ENCODE peak calls at places on chromosomes 5 and 9, in ten cellular contexts. V is NT2/D1; R is A549; I is lower leg skin; J is CD8-positive, alpha-beta T cell; E is ovary; S is Peyer's patch; D is brain microvascular endothelial cell; N is GM12865; Z is AG09309. P is an unnamed sample.

GRCh38 chr5:120096413-120096812 is 367.7 kb upstream of the PRR16 start:
- DNase-seq in V (no peak), R (no peak), I (no peak), J (no peak), E (no peak), S (no peak), D (peak; percentile 13), N (peak; percentile 17), Z (no peak), P (no peak)

GRCh38 chr9:86126998-86127972 is 27.9 kb upstream of the GOLM1 start:
- DNase-seq in V (peak; percentile 74), R (peak; percentile 98), I (peak; percentile 78), J (no peak), E (peak; percentile 29), S (peak; percentile 85), D (peak; percentile 88), N (peak; percentile 13), Z (peak; percentile 33), P (peak; percentile 57)

GRCh38 chr5:59479084-59479483 is 414.4 kb downstream of the PDE4D start:
- DNase-seq in V (no peak), R (no peak), I (no peak), J (no peak), E (no peak), S (no peak), D (no peak), N (no peak), Z (no peak), P (no peak)

GRCh38 chr9:76414656-76415055 is 20.4 kb upstream of the RFK start:
- DNase-seq in V (no peak), R (no peak), I (no peak), J (no peak), E (no peak), S (no peak), D (no peak), N (peak; percentile 81), Z (no peak), P (no peak)

GRCh38 chr5:150556859-150557506 is 49.1 kb downstream of the NDST1 start:
- DNase-seq in V (no peak), R (no peak), I (no peak), J (no peak), E (no peak), S (peak; percentile 39), D (no peak), N (peak; percentile 51), Z (no peak), P (peak; percentile 17)

GRCh38 chr9:127221695-127222094 is 42.9 kb upstream of the GARNL3 start:
- DNase-seq in V (no peak), R (no peak), I (peak; percentile 56), J (no peak), E (no peak), S (no peak), D (no peak), N (peak; percentile 75), Z (no peak), P (no peak)

GRCh38 chr9:127955294-127956015 is 17.8 kb upstream of the DPM2 start:
- DNase-seq in V (no peak), R (peak; percentile 99), I (peak; percentile 94), J (peak; percentile 63), E (peak; percentile 47), S (peak; percentile 90), D (no peak), N (peak; percentile 80), Z (no peak), P (peak; percentile 74)

GRCh38 chr5:179112469-179113142 is 52.4 kb downstream of the ZNF354C start:
- DNase-seq in V (no peak), R (no peak), I (peak; percentile 68), J (no peak), E (no peak), S (no peak), D (no peak), N (no peak), Z (no peak), P (no peak)

GRCh38 chr5:164868761-164869160 is 1363.3 kb downstream of the MAT2B start:
- DNase-seq in V (no peak), R (no peak), I (no peak), J (no peak), E (no peak), S (no peak), D (no peak), N (peak; percentile 28), Z (no peak), P (no peak)

GRCh38 chr5:14143843-14144585 is 872 bp downstream of the TRIO start:
- DNase-seq in V (no peak), R (no peak), I (peak; percentile 89), J (no peak), E (peak; percentile 51), S (peak; percentile 78), D (no peak), N (peak; percentile 65), Z (no peak), P (peak; percentile 80)

GRCh38 chr9:14119694-14120514 is 194.0 kb downstream of the NFIB start:
- DNase-seq in V (no peak), R (no peak), I (no peak), J (no peak), E (no peak), S (no peak), D (no peak), N (no peak), Z (no peak), P (no peak)

GRCh38 chr5:77761606-77762005 is 14.5 kb downstream of the TBCA start:
- DNase-seq in V (no peak), R (no peak), I (no peak), J (no peak), E (no peak), S (no peak), D (no peak), N (no peak), Z (no peak), P (no peak)

GRCh38 chr5:84642795-84643194 is 258.1 kb upstream of the EDIL3 start:
- DNase-seq in V (no peak), R (no peak), I (no peak), J (no peak), E (no peak), S (no peak), D (peak; percentile 31), N (no peak), Z (no peak), P (no peak)
- H3K4me3 ChIP-seq in V (no peak overlapping the region), R (no peak overlapping the region), I (no peak overlapping the region), J (no peak overlapping the region), E (no peak overlapping the region), S (no peak overlapping the region), D (no peak overlapping the region), N (no peak overlapping the region), Z (no peak overlapping the region), P (no peak overlapping the region)

GRCh38 chr9:108924436-108924835 is 9.5 kb downstream of the ELP1 start:
- DNase-seq in V (no peak), R (no peak), I (no peak), J (no peak), E (no peak), S (no peak), D (no peak), N (no peak), Z (no peak), P (no peak)

GRCh38 chr9:108933641-108934322 is at the start of gene ELP1:
- DNase-seq in V (peak; percentile 92), R (peak; percentile 76), I (peak; percentile 98), J (peak; percentile 87), E (peak; percentile 93), S (peak; percentile 95), D (peak; percentile 93), N (peak; percentile 94), Z (peak; percentile 75), P (peak; percentile 97)

GRCh38 chr9:108933231-108933630 is 693 bp downstream of the ELP1 start:
- DNase-seq in V (no peak), R (no peak), I (no peak), J (no peak), E (no peak), S (no peak), D (peak; percentile 12), N (no peak), Z (no peak), P (no peak)

GRCh38 chr9:108928386-108928785 is 5.5 kb downstream of the ELP1 start:
- DNase-seq in V (no peak), R (no peak), I (no peak), J (no peak), E (no peak), S (no peak), D (no peak), N (no peak), Z (no peak), P (no peak)
- H3K4me3 ChIP-seq in V (no peak overlapping the region), R (no peak overlapping the region), I (no peak overlapping the region), J (no peak overlapping the region), E (no peak overlapping the region), S (no peak overlapping the region), D (no peak overlapping the region), N (no peak overlapping the region), Z (no peak overlapping the region), P (no peak overlapping the region)

GRCh38 chr9:137218754-137219271 is 3.2 kb downstream of the RNF208 start:
- DNase-seq in V (no peak), R (peak; percentile 78), I (no peak), J (no peak), E (no peak), S (peak; percentile 77), D (peak; percentile 67), N (no peak), Z (no peak), P (peak; percentile 76)
- H3K4me3 ChIP-seq in V (no peak overlapping the region), R (no peak overlapping the region), I (no peak overlapping the region), J (no peak overlapping the region), E (no peak overlapping the region), S (peak overlapping the region; percentile 54), D (no peak overlapping the region), N (no peak overlapping the region), Z (no peak overlapping the region), P (no peak overlapping the region)

GRCh38 chr5:131630208-131630962 is 4.6 kb downstream of the RAPGEF6 start:
- DNase-seq in V (no peak), R (no peak), I (no peak), J (no peak), E (no peak), S (no peak), D (no peak), N (no peak), Z (no peak), P (no peak)

GRCh38 chr5:131633830-131634229 is 1.2 kb downstream of the RAPGEF6 start:
- DNase-seq in V (no peak), R (no peak), I (no peak), J (no peak), E (no peak), S (no peak), D (no peak), N (peak; percentile 50), Z (no peak), P (no peak)

GRCh38 chr5:131628990-131629389 is 6.0 kb downstream of the RAPGEF6 start:
- DNase-seq in V (no peak), R (no peak), I (no peak), J (no peak), E (no peak), S (no peak), D (peak; percentile 71), N (no peak), Z (no peak), P (no peak)

GRCh38 chr5:131627466-131627865 is 7.6 kb downstream of the RAPGEF6 start:
- DNase-seq in V (no peak), R (no peak), I (no peak), J (no peak), E (no peak), S (no peak), D (no peak), N (no peak), Z (no peak), P (no peak)

DNA sequence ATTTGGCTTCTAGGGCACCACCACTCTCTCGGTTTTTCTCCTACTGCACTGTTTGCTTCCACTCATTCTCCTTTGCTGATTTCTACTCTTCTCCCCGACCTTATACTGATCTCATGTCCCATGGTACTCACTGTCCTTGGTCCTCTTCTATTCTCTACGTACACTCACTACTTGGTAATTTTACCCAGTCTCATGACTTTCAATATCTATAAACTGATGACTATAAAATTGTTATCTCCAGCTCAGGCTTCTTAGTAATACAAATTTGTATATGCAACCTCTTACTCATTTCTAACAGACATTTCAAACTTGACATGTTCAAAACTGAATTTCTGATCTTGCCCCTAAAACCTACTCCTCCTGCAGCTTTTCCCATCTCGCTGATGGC is 4.1 kb downstream of the RAPGEF6 start:
- DNase-seq in V (no peak), R (no peak), I (no peak), J (no peak), E (no peak), S (no peak), D (no peak), N (no peak), Z (no peak), P (no peak)
- H3K4me3 ChIP-seq in V (no peak overlapping the region), R (no peak overlapping the region), I (no peak overlapping the region), J (no peak overlapping the region), E (no peak overlapping the region), S (no peak overlapping the region), D (no peak overlapping the region), N (no peak overlapping the region), Z (no peak overlapping the region), P (no peak overlapping the region)